ENCODE peak calls at places on chromosome 5, in six cellular contexts. O is AG08395, U is left ventricle myocardium superior, K is T-helper 9 cell, B is HT1080, R is retina. Q is an unnamed sample.

GRCh38 chr5:54837939-54838457 is 147.4 kb downstream of the ESM1 start:
- DNase-seq in O (no peak), U (no peak), K (no peak), B (no peak), R (no peak), Q (no peak)

GRCh38 chr5:78483809-78484521 is 123.5 kb downstream of the SCAMP1 start:
- DNase-seq in O (no peak), U (no peak), K (no peak), B (peak; percentile 66), R (no peak), Q (no peak)

GRCh38 chr5:95940758-95941682 is 20.6 kb downstream of the ELL2 start:
- DNase-seq in O (no peak), U (no peak), K (no peak), B (no peak), R (peak; percentile 57), Q (peak; percentile 54)

GRCh38 chr5:179243333-179243732 is 101.9 kb downstream of the ADAMTS2 start:
- DNase-seq in O (peak; percentile 74), U (no peak), K (no peak), B (no peak), R (no peak), Q (no peak)

GRCh38 chr5:83077662-83078261 is 415 bp downstream of the XRCC4 start:
- DNase-seq in O (peak; percentile 21), U (no peak), K (no peak), B (no peak), R (no peak), Q (peak; percentile 63)

GRCh38 chr5:77156379-77156778 is 54.1 kb upstream of the PDE8B start:
- DNase-seq in O (no peak), U (no peak), K (no peak), B (no peak), R (no peak), Q (no peak)

GRCh38 chr5:23740029-23740428 is 232.6 kb downstream of the PRDM9 start:
- DNase-seq in O (no peak), U (no peak), K (no peak), B (no peak), R (no peak), Q (peak; percentile 60)

GRCh38 chr5:41641621-41642020 is 131.2 kb upstream of the PLCXD3 start:
- DNase-seq in O (no peak), U (no peak), K (no peak), B (no peak), R (no peak), Q (no peak)

GRCh38 chr5:79832911-79833310 is 143.3 kb downstream of the CMYA5 start:
- DNase-seq in O (no peak), U (no peak), K (no peak), B (no peak), R (no peak), Q (no peak)

GRCh38 chr5:171639966-171640365 is 145.7 kb upstream of the SMIM23 start:
- DNase-seq in O (no peak), U (no peak), K (no peak), B (no peak), R (no peak), Q (peak; percentile 64)

GRCh38 chr5:179699640-179700298 is 1.0 kb downstream of the CANX start:
- DNase-seq in O (peak; percentile 53), U (no peak), K (no peak), B (peak; percentile 29), R (no peak), Q (peak; percentile 67)

GRCh38 chr5:138946241-138946623 is 71.1 kb upstream of the LRRTM2 start:
- DNase-seq in O (no peak), U (no peak), K (no peak), B (no peak), R (no peak), Q (no peak)

GRCh38 chr5:87390576-87391199 is 22.0 kb downstream of the CCNH start:
- DNase-seq in O (peak; percentile 4), U (no peak), K (no peak), B (no peak), R (no peak), Q (no peak)

GRCh38 chr5:72015103-72015548 is 92.1 kb upstream of the MAP1B start:
- DNase-seq in O (peak; percentile 12), U (peak; percentile 35), K (no peak), B (peak; percentile 96), R (no peak), Q (peak; percentile 99)

GRCh38 chr5:140153905-140154304 is 21.1 kb upstream of the CYSTM1 start:
- DNase-seq in O (no peak), U (no peak), K (no peak), B (no peak), R (no peak), Q (no peak)

GRCh38 chr5:117633093-117633492 is 1058.5 kb upstream of the SEMA6A start:
- DNase-seq in O (no peak), U (no peak), K (no peak), B (no peak), R (no peak), Q (no peak)

GRCh38 chr5:1137567-1138444 is 25.9 kb upstream of the SLC12A7 start:
- DNase-seq in O (no peak), U (no peak), K (no peak), B (no peak), R (no peak), Q (no peak)

GRCh38 chr5:113050606-113051391 is 74.2 kb downstream of the DCP2 start:
- DNase-seq in O (peak; percentile 87), U (no peak), K (no peak), B (peak; percentile 88), R (no peak), Q (no peak)

GRCh38 chr5:142785211-142785610 is 15.0 kb downstream of the ARHGAP26 start:
- DNase-seq in O (no peak), U (no peak), K (no peak), B (no peak), R (no peak), Q (no peak)

GRCh38 chr5:127536687-127537086 is 19.2 kb downstream of the PRRC1 start:
- DNase-seq in O (no peak), U (no peak), K (no peak), B (no peak), R (no peak), Q (no peak)

GRCh38 chr5:1502046-1502736 is 21.6 kb downstream of the LPCAT1 start:
- DNase-seq in O (no peak), U (peak; percentile 62), K (no peak), B (no peak), R (no peak), Q (no peak)

GRCh38 chr5:111259636-111260035 is 35.5 kb downstream of the CAMK4 start:
- DNase-seq in O (no peak), U (no peak), K (no peak), B (no peak), R (no peak), Q (no peak)

GRCh38 chr5:152994040-152994439 is 496.4 kb upstream of the GRIA1 start:
- DNase-seq in O (no peak), U (no peak), K (no peak), B (no peak), R (no peak), Q (peak; percentile 81)

GRCh38 chr5:59095480-59095879 is 512.6 kb downstream of the RAB3C start:
- DNase-seq in O (peak; percentile 8), U (no peak), K (no peak), B (no peak), R (no peak), Q (no peak)

GRCh38 chr5:81268797-81269196 is 32.6 kb upstream of the ZCCHC9 start:
- DNase-seq in O (peak; percentile 77), U (no peak), K (no peak), B (peak; percentile 75), R (no peak), Q (peak; percentile 10)

GRCh38 chr5:172173771-172174170 is 14.3 kb downstream of the STK10 start:
- DNase-seq in O (no peak), U (no peak), K (peak; percentile 54), B (peak; percentile 89), R (no peak), Q (no peak)

GRCh38 chr5:109865636-109866035 is 175.9 kb downstream of the MAN2A1 start:
- DNase-seq in O (peak; percentile 67), U (no peak), K (no peak), B (peak; percentile 97), R (no peak), Q (peak; percentile 53)

GRCh38 chr5:115816226-115817042 is at the start of gene CDO1:
- DNase-seq in O (peak; percentile 38), U (peak; percentile 72), K (no peak), B (peak; percentile 19), R (peak; percentile 98), Q (peak; percentile 88)

GRCh38 chr5:81848368-81848767 is 97.5 kb upstream of the SSBP2 start:
- DNase-seq in O (no peak), U (no peak), K (no peak), B (no peak), R (peak; percentile 54), Q (peak; percentile 62)

GRCh38 chr5:61678966-61679365 is 346.9 kb downstream of the ZSWIM6 start:
- DNase-seq in O (no peak), U (no peak), K (no peak), B (peak; percentile 61), R (no peak), Q (no peak)

GRCh38 chr5:11322133-11322532 is 561.1 kb upstream of the DAP start:
- DNase-seq in O (no peak), U (no peak), K (no peak), B (no peak), R (no peak), Q (no peak)

GRCh38 chr5:71751422-71751821 is 32.3 kb downstream of the CARTPT start:
- DNase-seq in O (no peak), U (no peak), K (no peak), B (no peak), R (no peak), Q (no peak)

GRCh38 chr5:60698316-60698715 is 1.6 kb downstream of the DEPDC1B start:
- DNase-seq in O (no peak), U (no peak), K (no peak), B (no peak), R (no peak), Q (peak; percentile 10)

GRCh38 chr5:123718238-123718637 is 206.3 kb downstream of the CSNK1G3 start:
- DNase-seq in O (no peak), U (no peak), K (no peak), B (no peak), R (no peak), Q (no peak)

GRCh38 chr5:1834721-1835425 is 33.7 kb downstream of the NDUFS6 start:
- DNase-seq in O (no peak), U (no peak), K (no peak), B (no peak), R (no peak), Q (peak; percentile 65)

GRCh38 chr5:172598251-172599203 is 42.5 kb upstream of the NEURL1B start:
- DNase-seq in O (no peak), U (no peak), K (no peak), B (no peak), R (no peak), Q (no peak)

GRCh38 chr5:83776437-83777031 is 55.9 kb upstream of the HAPLN1 start:
- DNase-seq in O (no peak), U (no peak), K (no peak), B (peak; percentile 47), R (no peak), Q (no peak)

GRCh38 chr5:59065551-59065950 is 482.7 kb downstream of the RAB3C start:
- DNase-seq in O (peak; percentile 42), U (no peak), K (no peak), B (peak; percentile 54), R (no peak), Q (no peak)

GRCh38 chr5:166505086-166505485 is 1786.4 kb upstream of the WWC1 start:
- DNase-seq in O (no peak), U (peak; percentile 28), K (no peak), B (no peak), R (no peak), Q (peak; percentile 50)